ENCODE peak calls at places on chromosomes 6 and 20, in six cellular contexts. Q is CD8-positive, alpha-beta T cell; R is naive thymus-derived CD4-positive, alpha-beta T cell; C is tibial artery; G is endothelial cell of umbilical vein; Z is IMR-90. B is an unnamed sample.

GRCh38 chr6:158837684-158838625 is 18.8 kb upstream of the EZR start:
- DNase-seq in Q (no peak), R (no peak), C (no peak), G (no peak), Z (peak; percentile 43), B (no peak)

GRCh38 chr6:122432816-122433215 is 33.4 kb downstream of the HSF2 start:
- DNase-seq in Q (no peak), R (no peak), C (no peak), G (no peak), Z (peak; percentile 50), B (no peak)

GRCh38 chr6:137297887-137298286 is 78.7 kb upstream of the IFNGR1 start:
- DNase-seq in Q (no peak), R (no peak), C (no peak), G (peak; percentile 82), Z (peak; percentile 80), B (no peak)

GRCh38 chr6:34241351-34242215 is 4.9 kb downstream of the HMGA1 start:
- DNase-seq in Q (no peak), R (no peak), C (peak; percentile 48), G (no peak), Z (no peak), B (peak; percentile 27)

GRCh38 chr20:41172296-41173140 is 35.2 kb downstream of the PLCG1 start:
- DNase-seq in Q (no peak), R (peak; percentile 19), C (peak; percentile 69), G (no peak), Z (no peak), B (no peak)

GRCh38 chr6:125030969-125031368 is 68.7 kb downstream of the RNF217 start:
- DNase-seq in Q (no peak), R (no peak), C (no peak), G (no peak), Z (no peak), B (no peak)

GRCh38 chr20:36336204-36336603 is 30.1 kb downstream of the DLGAP4 start:
- DNase-seq in Q (no peak), R (no peak), C (no peak), G (no peak), Z (no peak), B (no peak)

GRCh38 chr6:44472250-44472945 is 84.9 kb downstream of the CDC5L start:
- DNase-seq in Q (no peak), R (no peak), C (no peak), G (no peak), Z (no peak), B (no peak)

GRCh38 chr6:17700421-17701416 is 6.0 kb downstream of the NUP153 start:
- DNase-seq in Q (no peak), R (no peak), C (no peak), G (no peak), Z (no peak), B (no peak)

GRCh38 chr6:148693882-148694484 is 52.8 kb upstream of the UST start:
- DNase-seq in Q (no peak), R (no peak), C (no peak), G (no peak), Z (no peak), B (no peak)

GRCh38 chr6:143337201-143337949 is 113.1 kb downstream of the ADAT2 start:
- DNase-seq in Q (no peak), R (peak; percentile 56), C (no peak), G (peak; percentile 31), Z (peak; percentile 8), B (peak; percentile 52)

GRCh38 chr6:112951829-112952228 is 604.7 kb downstream of the RFPL4B start:
- DNase-seq in Q (no peak), R (no peak), C (no peak), G (peak; percentile 59), Z (no peak), B (no peak)

GRCh38 chr6:44481765-44482164 is 94.3 kb downstream of the CDC5L start:
- DNase-seq in Q (no peak), R (no peak), C (no peak), G (no peak), Z (no peak), B (no peak)

GRCh38 chr6:42136508-42137191 is 5.8 kb downstream of the C6orf132 start:
- DNase-seq in Q (no peak), R (no peak), C (no peak), G (no peak), Z (peak; percentile 85), B (no peak)

GRCh38 chr6:26355366-26355765 is 9.6 kb upstream of the BTN3A2 start:
- DNase-seq in Q (no peak), R (no peak), C (no peak), G (no peak), Z (no peak), B (no peak)

GRCh38 chr6:158358450-158359077 is 46.3 kb downstream of the TULP4 start:
- DNase-seq in Q (no peak), R (no peak), C (no peak), G (no peak), Z (no peak), B (no peak)

GRCh38 chr6:42532038-42532669 is 31.7 kb upstream of the UBR2 start:
- DNase-seq in Q (no peak), R (no peak), C (no peak), G (peak; percentile 37), Z (peak; percentile 73), B (no peak)

GRCh38 chr20:58192567-58192966 is 35.9 kb downstream of the ANKRD60 start:
- DNase-seq in Q (no peak), R (peak; percentile 30), C (no peak), G (peak; percentile 9), Z (no peak), B (no peak)

GRCh38 chr6:140636698-140637402 is 1262.4 kb upstream of the CITED2 start:
- DNase-seq in Q (no peak), R (no peak), C (no peak), G (no peak), Z (no peak), B (no peak)

GRCh38 chr20:49846206-49846807 is 33.7 kb downstream of the SLC9A8 start:
- DNase-seq in Q (no peak), R (peak; percentile 34), C (no peak), G (peak; percentile 48), Z (peak; percentile 58), B (no peak)

GRCh38 chr6:163062790-163063189 is 335.0 kb downstream of the PACRG start:
- DNase-seq in Q (no peak), R (no peak), C (no peak), G (no peak), Z (no peak), B (no peak)

GRCh38 chr6:3838992-3839867 is 9.9 kb upstream of the FAM50B start:
- DNase-seq in Q (no peak), R (no peak), C (no peak), G (no peak), Z (peak; percentile 57), B (no peak)

GRCh38 chr6:3844097-3844463 is 5.1 kb upstream of the FAM50B start:
- DNase-seq in Q (no peak), R (no peak), C (no peak), G (no peak), Z (peak; percentile 82), B (no peak)

GRCh38 chr6:3843379-3844096 is 5.6 kb upstream of the FAM50B start:
- DNase-seq in Q (no peak), R (no peak), C (no peak), G (no peak), Z (no peak), B (no peak)

GRCh38 chr6:3841711-3842565 is 7.2 kb upstream of the FAM50B start:
- DNase-seq in Q (no peak), R (no peak), C (peak; percentile 79), G (no peak), Z (peak; percentile 80), B (no peak)

DNA sequence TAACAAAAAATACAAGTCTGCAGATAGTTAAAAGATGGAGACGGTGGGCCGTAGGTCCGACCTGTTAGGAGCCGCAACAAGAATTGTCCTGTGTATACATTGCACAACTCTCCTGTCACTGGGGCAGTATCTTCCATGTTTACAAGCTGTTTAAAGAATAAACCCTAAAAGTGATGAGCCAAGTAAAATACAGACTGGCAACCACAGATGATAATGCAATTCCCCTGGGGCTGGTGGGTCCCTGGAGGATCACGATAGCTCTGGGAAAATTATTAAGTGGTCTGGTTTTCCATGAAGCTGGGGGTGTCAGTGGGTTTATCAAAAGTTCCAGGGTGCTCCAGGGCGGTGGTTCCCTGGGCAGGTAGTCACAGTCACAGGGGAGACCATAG is 8.1 kb upstream of the FAM50B start:
- DNase-seq in Q (no peak), R (no peak), C (no peak), G (no peak), Z (no peak), B (no peak)
- H3K27ac ChIP-seq in Q (no peak overlapping the region), R (no peak overlapping the region), C (peak overlapping the region; percentile 77), G (no peak overlapping the region), Z (peak overlapping the region; percentile 2), B (no peak overlapping the region)

GRCh38 chr20:51335329-51335841 is 207.1 kb downstream of the NFATC2 start:
- DNase-seq in Q (no peak), R (no peak), C (no peak), G (no peak), Z (peak; percentile 100), B (no peak)

GRCh38 chr20:51331466-51331865 is 211.1 kb downstream of the NFATC2 start:
- DNase-seq in Q (no peak), R (no peak), C (no peak), G (no peak), Z (peak; percentile 46), B (no peak)

GRCh38 chr20:51333446-51333845 is 209.1 kb downstream of the NFATC2 start:
- DNase-seq in Q (no peak), R (no peak), C (no peak), G (no peak), Z (no peak), B (no peak)

GRCh38 chr20:51334609-51335008 is 207.9 kb downstream of the NFATC2 start:
- DNase-seq in Q (no peak), R (no peak), C (no peak), G (no peak), Z (no peak), B (no peak)

GRCh38 chr20:51333971-51334370 is 208.5 kb downstream of the NFATC2 start:
- DNase-seq in Q (no peak), R (no peak), C (no peak), G (no peak), Z (no peak), B (no peak)
- H3K27ac ChIP-seq in Q (no peak overlapping the region), R (no peak overlapping the region), C (no peak overlapping the region), G (no peak overlapping the region), Z (peak overlapping the region; percentile 81), B (no peak overlapping the region)

GRCh38 chr6:2848851-2849250 is 7.2 kb upstream of the SERPINB1 start:
- DNase-seq in Q (peak; percentile 30), R (no peak), C (no peak), G (no peak), Z (no peak), B (no peak)
- H3K27ac ChIP-seq in Q (peak overlapping the region; percentile 1), R (peak overlapping the region; percentile 63), C (no peak overlapping the region), G (no peak overlapping the region), Z (no peak overlapping the region), B (no peak overlapping the region)

GRCh38 chr6:11613336-11613735 is 75.8 kb downstream of the TMEM170B start:
- DNase-seq in Q (no peak), R (no peak), C (no peak), G (no peak), Z (peak; percentile 38), B (no peak)

GRCh38 chr6:11608600-11609323 is 71.2 kb downstream of the TMEM170B start:
- DNase-seq in Q (no peak), R (no peak), C (no peak), G (peak; percentile 67), Z (no peak), B (no peak)

GRCh38 chr6:11606287-11606686 is 68.7 kb downstream of the TMEM170B start:
- DNase-seq in Q (no peak), R (no peak), C (no peak), G (peak; percentile 85), Z (no peak), B (no peak)

GRCh38 chr6:11607381-11607780 is 69.8 kb downstream of the TMEM170B start:
- DNase-seq in Q (no peak), R (no peak), C (no peak), G (peak; percentile 87), Z (peak; percentile 31), B (no peak)

GRCh38 chr6:11609324-11610071 is 71.9 kb downstream of the TMEM170B start:
- DNase-seq in Q (no peak), R (no peak), C (peak; percentile 79), G (peak; percentile 99), Z (peak; percentile 85), B (peak; percentile 55)
- H3K27ac ChIP-seq in Q (no peak overlapping the region), R (no peak overlapping the region), C (peak overlapping the region; percentile 4), G (peak overlapping the region; percentile 99), Z (peak overlapping the region; percentile 95), B (peak overlapping the region; percentile 59)

B was measured in lower lobe of right lung.